ENCODE peak calls at places on chromosomes 5 and 9, in nine cellular contexts. P, J, Z, S, N, O, H, E and L are unnamed samples.

GRCh38 chr9:33184947-33185346 is 17.8 kb upstream of the B4GALT1 start:
- DNase-seq in P (no peak), J (no peak), Z (no peak), S (no peak), N (peak), O (no peak), H (no peak), E (no peak), L (no peak)

GRCh38 chr5:306011-306805 is 15.3 kb upstream of the AHRR start:
- DNase-seq in P (no peak), J (no peak), Z (no peak), S (no peak), N (peak), O (no peak), H (no peak), E (no peak), L (no peak)

GRCh38 chr5:81789033-81789432 is 38.1 kb upstream of the SSBP2 start:
- DNase-seq in P (no peak), J (no peak), Z (no peak), S (no peak), N (no peak), O (no peak), H (no peak), E (peak), L (no peak)

GRCh38 chr9:114309096-114309495 is 13.8 kb upstream of the ORM1 start:
- DNase-seq in P (no peak), J (no peak), Z (no peak), S (peak), N (peak), O (no peak), H (no peak), E (no peak), L (peak)

GRCh38 chr5:926416-927171 is 33.9 kb downstream of the TRIP13 start:
- DNase-seq in P (no peak), J (peak), Z (peak), S (no peak), N (no peak), O (no peak), H (no peak), E (peak), L (peak)

GRCh38 chr9:89675403-89675771 is 70.6 kb downstream of the GADD45G start:
- DNase-seq in P (no peak), J (no peak), Z (no peak), S (no peak), N (no peak), O (no peak), H (peak), E (no peak), L (no peak)

GRCh38 chr5:14202462-14202861 is 59.3 kb downstream of the TRIO start:
- DNase-seq in P (no peak), J (no peak), Z (no peak), S (no peak), N (no peak), O (peak), H (no peak), E (no peak), L (no peak)

GRCh38 chr5:27682600-27682999 is 644.2 kb upstream of the CDH9 start:
- DNase-seq in P (no peak), J (peak), Z (no peak), S (no peak), N (no peak), O (no peak), H (no peak), E (no peak), L (no peak)

GRCh38 chr9:93096131-93096802 is at the start of gene CARD19:
- DNase-seq in P (no peak), J (peak), Z (no peak), S (no peak), N (peak), O (peak), H (peak), E (peak), L (peak)

GRCh38 chr9:626591-626990 is 214.9 kb upstream of the DMRT1 start:
- DNase-seq in P (no peak), J (no peak), Z (no peak), S (no peak), N (no peak), O (no peak), H (no peak), E (no peak), L (no peak)

GRCh38 chr5:110258460-110258859 is 468.0 kb downstream of the TMEM232 start:
- DNase-seq in P (no peak), J (no peak), Z (no peak), S (no peak), N (no peak), O (no peak), H (no peak), E (no peak), L (peak)

GRCh38 chr9:125544988-125545651 is 161.9 kb downstream of the MAPKAP1 start:
- DNase-seq in P (no peak), J (no peak), Z (no peak), S (no peak), N (peak), O (no peak), H (peak), E (no peak), L (no peak)

GRCh38 chr5:108311682-108312081 is 70.2 kb downstream of the FBXL17 start:
- DNase-seq in P (no peak), J (no peak), Z (no peak), S (no peak), N (no peak), O (no peak), H (no peak), E (no peak), L (no peak)

GRCh38 chr5:94856257-94856656 is 237.8 kb downstream of the SLF1 start:
- DNase-seq in P (no peak), J (no peak), Z (no peak), S (no peak), N (no peak), O (no peak), H (no peak), E (no peak), L (no peak)

GRCh38 chr5:150588495-150588890 is 52.0 kb upstream of the SYNPO start:
- DNase-seq in P (no peak), J (no peak), Z (no peak), S (no peak), N (no peak), O (peak), H (no peak), E (no peak), L (no peak)

GRCh38 chr5:154444559-154445421 is 1.0 kb upstream of the SAP30L start:
- DNase-seq in P (no peak), J (peak), Z (peak), S (peak), N (no peak), O (peak), H (no peak), E (peak), L (no peak)

GRCh38 chr5:95963650-95964410 is 2.2 kb upstream of the ELL2 start:
- DNase-seq in P (no peak), J (peak), Z (no peak), S (no peak), N (no peak), O (no peak), H (no peak), E (no peak), L (no peak)

GRCh38 chr5:141084487-141084989 is 9.9 kb upstream of the PCDHB2 start:
- DNase-seq in P (no peak), J (peak), Z (no peak), S (no peak), N (no peak), O (peak), H (no peak), E (peak), L (no peak)

GRCh38 chr5:77606279-77606678 is 32.2 kb downstream of the OTP start:
- DNase-seq in P (no peak), J (no peak), Z (no peak), S (no peak), N (no peak), O (no peak), H (no peak), E (no peak), L (no peak)

GRCh38 chr9:86792136-86792535 is 155.2 kb downstream of the GAS1 start:
- DNase-seq in P (peak), J (no peak), Z (no peak), S (no peak), N (no peak), O (no peak), H (no peak), E (no peak), L (no peak)

GRCh38 chr5:73268826-73269225 is 95.8 kb downstream of the TMEM174 start:
- DNase-seq in P (no peak), J (no peak), Z (no peak), S (no peak), N (no peak), O (no peak), H (no peak), E (no peak), L (no peak)

GRCh38 chr9:126984969-126985368 is 70.4 kb downstream of the RALGPS1 start:
- DNase-seq in P (peak), J (no peak), Z (no peak), S (no peak), N (peak), O (peak), H (no peak), E (no peak), L (no peak)

GRCh38 chr5:154437281-154437965 is 8.4 kb upstream of the SAP30L start:
- DNase-seq in P (no peak), J (no peak), Z (no peak), S (peak), N (no peak), O (no peak), H (no peak), E (no peak), L (no peak)

GRCh38 chr9:38484076-38484637 is 59.9 kb upstream of the IGFBPL1 start:
- DNase-seq in P (no peak), J (peak), Z (no peak), S (no peak), N (no peak), O (no peak), H (no peak), E (no peak), L (no peak)

GRCh38 chr9:71690058-71690691 is 78.1 kb downstream of the CEMIP2 start:
- DNase-seq in P (no peak), J (no peak), Z (no peak), S (no peak), N (no peak), O (no peak), H (no peak), E (no peak), L (no peak)

GRCh38 chr5:125412561-125413535 is 666.4 kb upstream of the ZNF608 start:
- DNase-seq in P (no peak), J (peak), Z (no peak), S (no peak), N (peak), O (peak), H (peak), E (no peak), L (peak)

GRCh38 chr5:98904786-98905185 is 24.0 kb downstream of the CHD1 start:
- DNase-seq in P (no peak), J (no peak), Z (no peak), S (no peak), N (no peak), O (no peak), H (no peak), E (no peak), L (no peak)

GRCh38 chr5:141640051-141640415 is 3.2 kb downstream of the RELL2 start:
- DNase-seq in P (no peak), J (no peak), Z (no peak), S (no peak), N (no peak), O (no peak), H (no peak), E (no peak), L (no peak)

GRCh38 chr5:163248333-163248732 is 189.1 kb upstream of the CCNG1 start:
- DNase-seq in P (no peak), J (no peak), Z (no peak), S (no peak), N (no peak), O (no peak), H (no peak), E (no peak), L (no peak)

GRCh38 chr5:8851101-8851500 is 694.8 kb downstream of the SEMA5A start:
- DNase-seq in P (no peak), J (peak), Z (no peak), S (no peak), N (no peak), O (no peak), H (no peak), E (no peak), L (no peak)

GRCh38 chr5:42531611-42532010 is 108.4 kb downstream of the GHR start:
- DNase-seq in P (no peak), J (no peak), Z (no peak), S (no peak), N (no peak), O (no peak), H (no peak), E (no peak), L (no peak)

GRCh38 chr5:141772281-141772680 is 90.3 kb upstream of the ARAP3 start:
- DNase-seq in P (no peak), J (no peak), Z (no peak), S (no peak), N (no peak), O (no peak), H (no peak), E (no peak), L (no peak)

GRCh38 chr5:90994796-90995195 is 388.3 kb downstream of the ARRDC3 start:
- DNase-seq in P (no peak), J (no peak), Z (no peak), S (no peak), N (no peak), O (no peak), H (no peak), E (no peak), L (no peak)

GRCh38 chr5:60295423-60295822 is 401.9 kb upstream of the PDE4D start:
- DNase-seq in P (peak), J (peak), Z (no peak), S (no peak), N (peak), O (peak), H (no peak), E (no peak), L (no peak)

GRCh38 chr9:130522233-130522808 is 57.1 kb upstream of the FUBP3 start:
- DNase-seq in P (no peak), J (peak), Z (no peak), S (no peak), N (no peak), O (no peak), H (no peak), E (peak), L (no peak)

GRCh38 chr5:39755986-39756385 is 331.2 kb upstream of the DAB2 start:
- DNase-seq in P (peak), J (peak), Z (no peak), S (no peak), N (no peak), O (no peak), H (no peak), E (peak), L (no peak)

DNA sequence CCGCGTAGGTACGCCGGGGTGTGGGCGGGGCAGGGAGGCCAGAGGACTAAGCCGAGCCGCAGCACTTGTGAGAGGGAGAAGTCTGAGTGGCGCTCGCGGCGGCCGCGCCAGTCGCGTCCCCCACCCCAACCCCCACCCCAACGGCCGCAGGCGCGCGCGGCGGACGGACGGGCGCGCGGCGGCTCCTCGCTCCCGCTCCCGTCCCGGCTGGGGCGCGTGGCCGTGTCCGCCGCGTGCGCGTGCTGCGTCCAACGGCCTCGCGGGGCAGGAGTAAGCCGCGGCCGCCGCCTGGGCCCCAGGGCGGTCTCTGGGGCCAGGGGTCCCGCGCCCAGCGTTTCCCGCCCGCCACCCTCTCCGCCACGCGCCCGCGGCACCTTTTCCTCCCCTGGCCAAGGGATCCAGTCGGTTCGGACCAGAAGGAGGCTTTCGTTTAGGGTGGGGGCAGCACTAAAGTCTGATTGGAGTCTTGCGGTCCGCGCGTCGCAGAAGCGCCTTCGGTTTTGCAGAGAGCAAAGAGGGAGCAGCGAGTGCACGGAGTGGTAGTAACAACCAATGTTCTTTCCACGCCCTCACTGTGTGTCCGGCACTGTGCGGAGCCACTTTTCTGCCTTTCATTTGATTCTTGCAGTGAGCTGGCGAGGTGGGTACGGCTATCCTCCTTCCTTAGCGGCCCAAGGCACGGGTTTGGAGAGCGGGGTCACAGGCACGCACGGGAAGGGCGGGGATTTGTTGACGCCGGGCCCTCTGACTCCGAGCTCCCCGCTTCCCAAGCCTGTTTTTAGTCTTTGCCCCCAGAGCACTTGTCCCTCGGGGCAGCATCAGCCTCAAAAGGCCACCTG is 494 bp downstream of the G3BP1 start:
- DNase-seq in P (no peak), J (peak), Z (no peak), S (no peak), N (peak), O (peak), H (peak), E (peak), L (peak)
- TF ChIP-seq POLR2AphosphoS5 in P (no peak), J (peak), Z (no peak), S (no peak), N (no peak), O (peak), H (no peak), E (no peak), L (peak)

DNA sequence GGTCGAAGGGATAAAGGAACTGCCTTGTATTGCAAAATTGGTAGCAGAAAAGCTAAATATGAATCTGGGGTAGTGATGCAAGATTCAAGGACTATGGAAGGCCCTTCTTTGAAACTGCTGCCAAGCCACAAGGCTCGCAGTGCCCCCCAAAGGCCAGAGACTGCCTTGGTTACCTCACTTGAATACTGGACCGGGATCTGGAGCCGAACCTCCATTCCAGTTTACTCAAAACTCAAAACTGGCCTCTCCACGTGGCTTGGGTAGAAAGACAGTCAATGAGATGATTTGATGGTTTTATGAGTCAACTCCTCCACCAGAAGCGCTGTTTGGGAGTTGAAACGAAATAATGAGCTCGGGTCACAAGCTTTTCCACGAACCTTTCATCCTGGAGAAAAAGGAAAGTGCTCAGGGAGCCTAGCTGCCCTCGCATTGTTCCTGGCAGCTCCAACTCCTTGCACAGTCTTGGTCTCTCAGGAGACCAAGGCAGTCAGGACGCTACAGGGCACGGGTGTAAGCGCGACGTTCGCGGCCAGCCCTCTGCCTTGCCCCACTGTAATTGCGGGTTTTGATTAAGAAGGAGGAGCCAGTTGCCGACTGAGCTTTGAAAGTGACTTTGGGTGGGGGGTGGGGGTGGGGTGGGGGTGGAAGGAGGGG is 2.8 kb downstream of the ST8SIA4 start:
- DNase-seq in P (no peak), J (peak), Z (no peak), S (no peak), N (peak), O (peak), H (no peak), E (no peak), L (peak)
- TF ChIP-seq POLR2AphosphoS5 in P (no peak), J (no peak), Z (peak), S (no peak), N (no peak), O (no peak), H (no peak), E (no peak), L (no peak)

GRCh38 chr9:116555102-116555501 is 132.0 kb upstream of the TRIM32 start:
- DNase-seq in P (no peak), J (no peak), Z (no peak), S (peak), N (no peak), O (no peak), H (no peak), E (no peak), L (peak)

GRCh38 chr9:116555556-116556180 is 131.4 kb upstream of the TRIM32 start:
- DNase-seq in P (no peak), J (no peak), Z (no peak), S (peak), N (no peak), O (no peak), H (no peak), E (no peak), L (no peak)

GRCh38 chr9:116558035-116558434 is 129.1 kb upstream of the TRIM32 start:
- DNase-seq in P (no peak), J (no peak), Z (no peak), S (no peak), N (no peak), O (no peak), H (no peak), E (no peak), L (no peak)
- TF ChIP-seq POLR2AphosphoS5 in P (no peak), J (no peak), Z (no peak), S (no peak), N (no peak), O (no peak), H (no peak), E (no peak), L (no peak)

DNA sequence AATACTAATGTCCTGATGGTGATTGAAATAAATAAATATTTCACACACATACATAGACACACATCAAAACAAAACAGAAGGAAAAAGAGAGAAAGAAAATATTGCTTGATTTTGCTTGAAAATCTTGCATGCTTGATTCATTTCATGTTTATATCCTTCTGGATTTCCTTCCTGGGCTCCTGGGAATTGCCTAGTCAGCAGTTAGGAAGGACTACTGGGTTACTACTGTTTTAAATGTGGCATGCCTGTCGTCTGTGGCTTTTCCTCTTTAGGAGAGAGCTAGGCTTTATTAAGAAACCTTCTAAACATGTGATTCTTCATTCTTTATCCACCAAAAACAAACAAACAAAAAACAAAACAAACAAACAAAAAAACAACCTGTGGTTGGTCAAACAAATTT is 419.9 kb upstream of the PAPPA start:
- DNase-seq in P (no peak), J (no peak), Z (no peak), S (no peak), N (no peak), O (no peak), H (no peak), E (no peak), L (no peak)
- TF ChIP-seq POLR2AphosphoS5 in P (no peak), J (no peak), Z (no peak), S (no peak), N (no peak), O (no peak), H (no peak), E (no peak), L (no peak)

DNA sequence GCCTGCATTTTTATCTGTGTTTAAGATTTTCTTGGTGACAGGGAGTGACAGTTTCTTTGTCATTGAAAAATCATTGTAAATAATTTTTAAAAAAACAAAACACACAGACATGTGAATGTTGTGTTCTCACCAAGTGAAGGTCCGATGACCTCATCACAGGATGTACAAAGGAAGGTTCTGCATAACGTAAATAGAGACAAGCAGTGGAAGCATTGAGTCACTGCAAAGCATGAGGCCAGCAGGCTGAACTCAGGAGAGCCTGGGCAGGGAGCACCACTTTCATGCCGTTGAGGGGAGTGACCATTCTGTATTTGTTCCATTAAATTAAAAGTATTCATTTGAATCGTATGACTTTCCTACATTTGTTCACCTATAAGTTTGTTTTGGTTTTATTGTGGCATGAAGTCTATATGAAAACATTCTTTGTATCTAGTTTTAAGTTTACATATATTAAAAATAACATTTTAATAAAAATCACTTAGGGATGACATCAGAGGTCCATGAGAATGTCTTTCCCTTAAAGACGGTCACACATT is 70.4 kb upstream of the TLE1 start:
- DNase-seq in P (peak), J (no peak), Z (no peak), S (no peak), N (no peak), O (no peak), H (no peak), E (no peak), L (no peak)
- TF ChIP-seq POLR2AphosphoS5 in P (no peak), J (no peak), Z (no peak), S (peak), N (peak), O (peak), H (no peak), E (no peak), L (peak)